ENCODE peak calls at places on chromosomes 5 and 9, in four cellular contexts. Z is dorsolateral prefrontal cortex; S is CD8-positive, alpha-beta memory T cell; O is stomach. Q is an unnamed sample.

GRCh38 chr5:2207109-2207399 is 324.3 kb upstream of the IRX4 start:
- DNase-seq in Z (no peak), S (no peak), O (no peak), Q (no peak)

GRCh38 chr5:137372386-137373160 is 126.6 kb downstream of the SPOCK1 start:
- DNase-seq in Z (no peak), S (no peak), O (no peak), Q (no peak)

GRCh38 chr5:56812110-56812509 is 3.2 kb upstream of the MAP3K1 start:
- DNase-seq in Z (no peak), S (no peak), O (no peak), Q (no peak)

GRCh38 chr9:84723426-84723825 is 53.9 kb downstream of the NTRK2 start:
- DNase-seq in Z (no peak), S (no peak), O (no peak), Q (no peak)

GRCh38 chr5:24816206-24816605 is 171.4 kb upstream of the CDH10 start:
- DNase-seq in Z (no peak), S (no peak), O (no peak), Q (no peak)

GRCh38 chr5:136141561-136141960 is 8.9 kb downstream of the SMAD5 start:
- DNase-seq in Z (no peak), S (no peak), O (no peak), Q (no peak)

GRCh38 chr9:101999441-101999840 is 261.0 kb upstream of the GRIN3A start:
- DNase-seq in Z (no peak), S (no peak), O (no peak), Q (peak)

GRCh38 chr5:6485441-6485840 is 36.8 kb downstream of the UBE2QL1 start:
- DNase-seq in Z (no peak), S (no peak), O (no peak), Q (no peak)

GRCh38 chr9:114386886-114387677 is 700 bp downstream of the AKNA start:
- DNase-seq in Z (no peak), S (no peak), O (peak), Q (peak)

GRCh38 chr9:114383866-114384231 is 3.9 kb downstream of the AKNA start:
- DNase-seq in Z (no peak), S (no peak), O (no peak), Q (no peak)

GRCh38 chr9:114384836-114385411 is 2.9 kb downstream of the AKNA start:
- DNase-seq in Z (no peak), S (no peak), O (no peak), Q (no peak)

GRCh38 chr9:114386361-114386885 is 1.4 kb downstream of the AKNA start:
- DNase-seq in Z (no peak), S (no peak), O (no peak), Q (no peak)

GRCh38 chr9:114385412-114386181 is 2.2 kb downstream of the AKNA start:
- DNase-seq in Z (peak), S (peak), O (peak), Q (peak)
- H3K4me3 ChIP-seq in Z (peak), S (peak), O (peak), Q (no peak)

DNA sequence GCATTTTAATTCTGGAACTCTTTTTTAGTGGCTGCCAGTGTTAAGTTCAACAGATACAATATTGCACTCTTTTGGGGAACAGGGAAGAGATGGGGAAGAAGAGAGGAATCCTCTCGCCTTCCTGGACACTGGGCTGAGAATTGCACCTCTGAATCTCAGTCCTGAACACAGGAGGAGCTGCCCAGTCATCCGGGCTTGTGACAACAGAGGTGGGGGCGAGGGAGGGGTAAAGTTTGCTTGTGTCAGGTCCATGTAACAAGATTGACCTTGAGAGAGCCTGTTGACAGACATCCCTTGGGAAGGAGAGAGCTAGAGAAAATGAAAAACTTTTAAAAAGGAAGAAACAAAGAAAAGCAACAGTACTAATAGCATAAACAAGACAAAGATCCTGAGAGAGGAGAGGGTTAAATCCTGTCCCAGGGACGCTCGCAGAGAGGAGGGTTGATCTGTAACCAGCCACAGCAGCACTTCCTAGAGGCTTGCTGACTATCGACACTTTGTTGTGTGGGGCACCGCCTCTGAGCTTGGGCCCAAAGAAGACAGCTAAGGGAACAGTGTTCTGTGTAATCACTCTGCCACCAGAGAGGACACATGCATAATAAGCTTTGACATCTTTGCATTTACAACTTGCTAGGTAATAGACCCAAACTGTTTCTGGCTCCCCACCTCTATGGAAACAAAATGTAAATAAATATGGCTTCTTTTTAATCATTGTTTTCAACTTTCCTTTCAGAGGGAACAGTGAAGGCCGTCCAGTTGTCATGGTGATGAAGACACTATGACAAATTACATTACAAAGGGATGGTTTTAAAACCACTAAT is 363.7 kb downstream of the CSNK1G3 start:
- DNase-seq in Z (peak), S (no peak), O (no peak), Q (peak)
- H3K4me3 ChIP-seq in Z (peak), S (no peak), O (no peak), Q (no peak)

GRCh38 chr5:157267025-157267424 is 1.1 kb downstream of the CYFIP2 start:
- DNase-seq in Z (no peak), S (no peak), O (no peak), Q (no peak)
- H3K4me3 ChIP-seq in Z (peak), S (peak), O (peak), Q (no peak)

DNA sequence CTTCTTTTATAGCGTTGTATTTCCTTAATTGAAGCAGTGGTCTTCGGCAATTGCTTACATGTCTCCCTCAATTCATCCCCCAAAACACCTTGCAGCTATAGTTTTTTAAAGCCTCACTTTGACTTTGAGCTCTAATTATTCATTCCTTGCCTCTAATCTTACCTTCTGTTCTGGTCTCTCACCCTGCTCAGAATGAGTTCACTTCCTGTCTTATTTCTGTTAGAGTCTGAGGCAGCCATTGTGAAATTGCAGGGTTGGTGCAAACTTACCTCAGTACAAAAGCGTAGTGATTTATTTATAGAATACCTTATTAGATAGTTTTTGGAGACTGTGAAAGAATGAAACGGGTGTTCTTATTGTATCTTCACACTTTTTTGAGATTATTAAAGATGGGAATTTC is 35.0 kb downstream of the AOPEP start:
- DNase-seq in Z (no peak), S (no peak), O (no peak), Q (no peak)
- H3K4me3 ChIP-seq in Z (no peak), S (no peak), O (no peak), Q (no peak)

GRCh38 chr9:1878817-1879216 is 136.3 kb upstream of the SMARCA2 start:
- DNase-seq in Z (no peak), S (no peak), O (no peak), Q (no peak)

GRCh38 chr9:1875921-1876448 is 139.2 kb upstream of the SMARCA2 start:
- DNase-seq in Z (no peak), S (no peak), O (no peak), Q (no peak)

GRCh38 chr9:1879501-1879900 is 135.6 kb upstream of the SMARCA2 start:
- DNase-seq in Z (no peak), S (no peak), O (no peak), Q (no peak)

GRCh38 chr9:1876891-1877496 is 138.2 kb upstream of the SMARCA2 start:
- DNase-seq in Z (no peak), S (no peak), O (no peak), Q (no peak)

GRCh38 chr9:1877951-1878350 is 137.2 kb upstream of the SMARCA2 start:
- DNase-seq in Z (no peak), S (no peak), O (no peak), Q (no peak)
- H3K4me3 ChIP-seq in Z (no peak), S (no peak), O (no peak), Q (no peak)

DNA sequence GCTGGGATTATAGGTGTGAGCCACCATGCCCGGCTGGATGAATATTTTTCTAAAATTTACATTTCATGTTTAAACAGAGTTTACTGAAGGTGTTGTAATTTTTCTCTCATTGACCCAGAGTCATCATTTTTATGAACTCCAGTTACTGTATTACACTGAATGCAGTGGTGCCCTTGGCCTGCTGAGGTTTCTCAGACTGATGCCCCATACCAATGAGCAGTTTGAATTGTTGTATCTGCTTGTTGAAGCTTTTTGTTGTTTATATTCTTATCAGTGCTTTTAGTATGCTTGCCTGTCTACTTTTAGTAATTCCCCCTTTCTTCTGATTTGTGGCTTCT is 29.9 kb downstream of the NFX1 start:
- DNase-seq in Z (no peak), S (no peak), O (no peak), Q (no peak)
- H3K4me3 ChIP-seq in Z (no peak), S (no peak), O (no peak), Q (no peak)

DNA sequence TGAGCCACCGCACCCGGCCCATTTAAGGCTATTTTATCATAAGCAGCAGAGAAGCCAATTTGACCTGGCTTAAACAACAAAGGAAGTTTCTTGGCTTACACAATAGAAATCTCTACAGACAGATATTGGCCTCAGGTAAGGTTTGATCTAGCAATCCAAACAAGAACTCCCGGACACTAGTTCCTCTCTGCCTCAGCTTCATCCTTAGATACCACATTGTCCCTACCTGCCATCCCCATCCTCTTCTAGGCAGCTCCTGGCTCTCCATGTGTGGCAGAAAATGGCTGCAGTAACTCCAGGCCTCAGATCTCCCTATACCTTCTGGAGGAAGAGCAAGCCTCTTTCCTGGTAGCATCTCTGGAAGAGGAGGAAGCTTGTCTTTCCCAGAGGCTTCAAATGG is 26.8 kb upstream of the AOPEP start:
- DNase-seq in Z (no peak), S (no peak), O (no peak), Q (no peak)
- H3K4me3 ChIP-seq in Z (no peak), S (no peak), O (no peak), Q (no peak)

GRCh38 chr5:168234133-168234532 is 57.3 kb upstream of the WWC1 start:
- DNase-seq in Z (no peak), S (no peak), O (no peak), Q (no peak)
- H3K4me3 ChIP-seq in Z (no peak), S (no peak), O (no peak), Q (no peak)

GRCh38 chr5:77973253-77973609 is 197.1 kb upstream of the TBCA start:
- DNase-seq in Z (no peak), S (no peak), O (no peak), Q (no peak)

GRCh38 chr5:77971965-77972544 is 195.9 kb upstream of the TBCA start:
- DNase-seq in Z (no peak), S (no peak), O (no peak), Q (no peak)

GRCh38 chr5:77970891-77971290 is 194.8 kb upstream of the TBCA start:
- DNase-seq in Z (no peak), S (no peak), O (no peak), Q (no peak)

GRCh38 chr5:77974576-77974975 is 198.4 kb upstream of the TBCA start:
- DNase-seq in Z (no peak), S (no peak), O (no peak), Q (no peak)

DNA sequence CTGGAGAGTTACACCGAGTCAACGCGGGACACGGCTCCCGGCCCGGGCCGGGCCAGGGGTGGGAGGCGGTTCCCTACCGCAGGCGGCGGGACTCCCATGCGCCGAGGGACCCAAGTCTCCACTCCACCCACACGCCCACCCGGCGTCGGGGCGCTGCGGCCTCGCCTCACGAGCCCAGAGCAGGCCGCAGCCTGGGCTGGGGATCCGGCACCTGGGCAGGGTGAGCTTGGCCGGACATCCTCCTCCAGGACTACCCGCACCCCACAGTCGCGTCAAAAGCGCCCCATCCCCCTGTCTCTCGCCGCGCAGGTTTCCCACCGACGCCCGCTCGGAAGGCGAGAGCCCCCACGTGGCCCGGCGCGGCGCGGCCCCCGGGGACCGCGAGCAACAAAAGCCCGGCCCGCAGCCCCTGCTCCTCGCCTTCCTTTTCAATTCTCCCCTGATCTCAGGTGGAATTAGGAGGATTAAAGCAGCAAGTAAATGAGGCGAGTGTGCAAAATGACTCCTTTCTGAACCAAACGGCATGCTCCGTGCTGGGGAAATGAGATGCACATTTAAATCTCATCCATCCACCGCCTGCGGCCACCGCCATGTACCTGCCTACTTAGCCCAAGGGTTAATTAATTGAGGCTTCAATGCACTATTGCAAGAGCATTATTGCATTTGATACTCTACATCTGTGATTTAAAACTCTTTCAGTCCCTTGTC is 196.6 kb upstream of the TBCA start:
- DNase-seq in Z (no peak), S (no peak), O (no peak), Q (peak)
- H3K4me3 ChIP-seq in Z (peak), S (peak), O (peak), Q (no peak)

GRCh38 chr9:20436475-20437195 is 185.7 kb downstream of the MLLT3 start:
- DNase-seq in Z (no peak), S (no peak), O (no peak), Q (no peak)

GRCh38 chr9:20442461-20443319 is 179.6 kb downstream of the MLLT3 start:
- DNase-seq in Z (no peak), S (no peak), O (no peak), Q (no peak)

GRCh38 chr9:20437466-20437865 is 184.8 kb downstream of the MLLT3 start:
- DNase-seq in Z (no peak), S (no peak), O (no peak), Q (no peak)

GRCh38 chr9:20441704-20442423 is 180.4 kb downstream of the MLLT3 start:
- DNase-seq in Z (no peak), S (no peak), O (no peak), Q (no peak)

DNA sequence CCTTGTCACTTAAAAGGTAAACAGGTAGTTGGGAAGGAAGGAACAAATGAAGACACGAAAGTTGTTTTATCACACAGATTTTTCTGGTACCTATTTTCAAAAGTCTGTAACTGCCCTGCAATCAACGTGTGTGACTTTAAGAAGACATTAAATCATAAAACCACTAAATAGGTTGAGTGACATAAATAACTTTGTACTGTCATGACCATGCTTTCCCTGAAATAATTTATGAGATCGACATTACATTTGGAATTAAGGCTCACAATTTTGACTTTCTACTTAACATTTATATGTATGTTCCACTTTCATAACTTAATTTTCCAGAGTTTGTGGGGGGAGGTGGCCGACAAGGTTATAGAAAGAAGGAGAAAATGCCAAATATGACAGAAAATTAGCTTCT is 181.1 kb downstream of the MLLT3 start:
- DNase-seq in Z (no peak), S (no peak), O (no peak), Q (no peak)
- H3K4me3 ChIP-seq in Z (no peak), S (no peak), O (no peak), Q (no peak)

Q was measured in thyroid gland.